ENCODE peak calls at places on chromosome 15, in four cellular contexts. E is adrenal gland, D is uterus, C is breast epithelium. N is an unnamed sample. For H3K4me1, the result is how much of the 10 kb centered on the place peaks cover.

GRCh38 chr15:51171578-51171932 is 76.8 kb upstream of the TNFAIP8L3 start:
- DNase-seq in E (no peak), D (no peak), C (no peak), N (no peak)

GRCh38 chr15:50872832-50873231 is 35.7 kb upstream of the AP4E1 start:
- DNase-seq in E (no peak), D (no peak), C (no peak), N (no peak)

GRCh38 chr15:42079401-42079908 is 14.9 kb downstream of the PLA2G4D start:
- DNase-seq in E (no peak), D (no peak), C (peak), N (no peak)

GRCh38 chr15:37873336-37873735 is 61.1 kb upstream of the TMCO5A start:
- DNase-seq in E (peak), D (no peak), C (no peak), N (no peak)

GRCh38 chr15:35393403-35393802 is 152.6 kb downstream of the DPH6 start:
- DNase-seq in E (no peak), D (no peak), C (no peak), N (no peak)

GRCh38 chr15:57432141-57432701 is 55.9 kb downstream of the CGNL1 start:
- DNase-seq in E (no peak), D (no peak), C (no peak), N (no peak)

GRCh38 chr15:45662375-45662774 is 27.5 kb downstream of the SQOR start:
- DNase-seq in E (no peak), D (no peak), C (no peak), N (no peak)

GRCh38 chr15:72782993-72783562 is 480 bp downstream of the ADPGK start:
- DNase-seq in E (peak), D (peak), C (peak), N (peak)

GRCh38 chr15:60316961-60317360 is 80.8 kb downstream of the ANXA2 start:
- DNase-seq in E (no peak), D (no peak), C (no peak), N (no peak)

GRCh38 chr15:71629147-71629760 is 181.1 kb upstream of the NR2E3 start:
- DNase-seq in E (no peak), D (no peak), C (no peak), N (no peak)

GRCh38 chr15:79629687-79630086 is 197.6 kb downstream of the MINAR1 start:
- DNase-seq in E (peak), D (no peak), C (no peak), N (no peak)

GRCh38 chr15:63014578-63014977 is 28.0 kb upstream of the TPM1 start:
- DNase-seq in E (no peak), D (no peak), C (no peak), N (no peak)
- TF ChIP-seq POLR2A in E (no peak), D (no peak), C (no peak), N (no peak)

DNA sequence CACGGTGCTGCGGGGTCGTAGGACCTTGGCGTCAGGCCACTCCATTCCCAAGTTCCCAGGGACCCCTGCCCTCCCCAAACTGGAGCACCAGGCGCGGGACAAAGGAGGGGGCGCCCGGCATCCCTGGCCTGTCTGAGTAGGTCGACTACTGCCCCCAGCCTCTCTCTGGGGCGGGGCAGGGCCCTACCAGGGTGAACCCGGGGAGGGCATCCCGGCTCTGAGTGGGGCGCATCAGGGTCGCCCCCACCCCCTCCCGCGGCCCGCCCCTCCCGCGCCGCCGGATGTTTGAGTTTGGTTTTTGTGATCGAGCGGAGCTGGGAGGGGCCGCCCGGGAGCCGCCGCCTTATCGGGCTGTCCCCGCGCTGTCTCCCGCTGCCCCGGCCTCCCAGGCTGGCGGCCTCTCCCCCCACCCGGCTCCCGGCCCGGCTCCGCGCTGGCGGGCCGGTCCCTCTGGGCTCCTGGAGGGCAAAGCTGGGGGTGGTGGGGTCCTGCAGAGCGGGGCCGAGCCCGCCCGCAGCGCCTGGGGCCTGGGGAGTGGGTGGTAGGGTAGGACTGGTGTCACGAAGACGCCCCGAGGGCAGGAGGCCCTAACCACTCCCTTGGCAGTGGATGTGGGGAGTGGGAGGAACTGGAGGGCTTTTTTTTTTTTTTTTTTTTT is 47.2 kb upstream of the SMAD6 start:
- DNase-seq in E (no peak), D (no peak), C (no peak), N (no peak)
- H3K4me3 ChIP-seq in E (no peak), D (no peak), C (peak), N (peak)

DNA sequence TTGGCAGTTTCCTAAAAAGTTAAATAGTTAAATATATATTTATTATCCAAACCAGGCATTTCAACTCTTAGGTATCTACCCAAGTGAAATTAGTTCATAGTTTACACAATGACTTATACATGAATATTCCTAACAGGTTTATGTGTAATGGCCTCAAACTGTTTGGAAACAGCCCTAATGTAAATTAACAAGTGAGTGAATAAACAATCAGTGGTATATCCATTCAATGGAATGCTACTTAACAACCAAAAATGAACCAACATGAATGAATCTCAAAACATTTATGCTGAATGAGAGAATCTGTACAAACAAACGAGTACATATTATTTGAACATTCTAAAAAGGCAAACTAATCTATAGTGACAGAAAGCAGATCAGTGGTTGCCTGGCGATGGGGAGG is 33.5 kb downstream of the PRTG start:
- DNase-seq in E (no peak), D (no peak), C (no peak), N (no peak)
- H3K4me1 ChIP-seq in E (under half), D (under half), C (under half), N (under half)

DNA sequence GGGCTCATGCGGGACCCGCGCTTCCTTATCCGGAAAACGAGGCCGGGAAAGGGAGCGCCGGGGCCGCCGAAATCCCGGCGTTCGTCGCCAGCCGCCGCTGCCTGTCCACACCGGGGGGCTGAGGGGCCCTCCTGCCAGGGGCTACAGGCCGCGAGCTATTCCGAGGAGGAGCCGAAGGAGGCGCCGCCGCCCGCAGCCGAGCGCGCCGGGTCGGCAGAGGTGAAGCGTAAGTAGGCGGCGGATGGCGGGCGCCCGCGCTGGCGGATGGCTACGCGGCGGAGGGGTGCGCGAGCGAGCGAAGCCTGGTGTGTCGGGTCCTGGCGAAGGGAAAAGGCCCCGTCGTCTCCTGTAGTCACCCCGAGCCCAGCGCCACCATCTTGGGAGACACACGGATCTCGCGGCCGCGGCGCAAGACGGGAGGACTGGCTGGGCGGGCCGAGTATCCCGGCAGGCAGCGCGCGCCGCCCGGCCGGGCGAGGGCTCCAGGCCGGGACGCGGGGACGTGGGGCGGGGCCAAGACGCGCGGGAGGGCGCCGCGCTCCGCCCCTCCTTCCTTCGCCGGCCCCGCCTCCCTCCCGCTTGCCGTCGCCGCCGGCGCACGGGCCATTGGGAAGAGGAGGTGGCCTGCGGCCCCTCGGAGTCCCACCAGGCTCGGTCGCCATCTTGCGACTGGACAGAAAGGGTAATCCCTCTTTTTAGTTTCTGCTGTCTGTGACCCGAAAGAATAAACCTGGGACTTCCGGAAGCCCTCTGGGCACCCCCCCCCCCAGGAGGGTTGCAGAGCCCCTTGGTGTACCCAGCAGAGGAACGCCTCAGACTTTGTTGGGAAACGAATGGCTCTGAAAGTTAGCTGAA is at the start of gene UBE3A:
- DNase-seq in E (peak), D (peak), C (peak), N (peak)
- TF ChIP-seq POLR2A in E (peak), D (peak), C (no peak), N (peak)

N was measured in transverse colon.